ENCODE peak calls at places on chromosomes 1 and 21, in ten cellular contexts. U, L, D, N, E, H, M, J, P and A are unnamed samples.

GRCh38 chr1:101147381-101147780 is 89.4 kb upstream of the S1PR1 start:
- DNase-seq in L (no peak), J (no peak), P (no peak), M (no peak), N (no peak), D (no peak), H (no peak), U (no peak), E (no peak), A (no peak)

GRCh38 chr1:94209425-94209824 is 28.0 kb downstream of the ARHGAP29 start:
- DNase-seq in L (no peak), M (no peak), D (no peak), J (no peak), H (no peak), U (no peak), N (no peak), E (peak; percentile 53), P (no peak), A (no peak)

GRCh38 chr1:111802110-111802509 is 46.4 kb downstream of the DDX20 start:
- DNase-seq in N (no peak), J (no peak), E (no peak), H (no peak), P (no peak), U (no peak), M (no peak), L (no peak), D (no peak), A (no peak)

GRCh38 chr1:41612953-41613352 is 128.5 kb upstream of the EDN2 start:
- DNase-seq in P (no peak), H (no peak), U (no peak), M (no peak), J (no peak), E (peak; percentile 45), N (no peak), L (no peak), D (no peak), A (no peak)

GRCh38 chr1:193104906-193105820 is at the start of gene GLRX2:
- DNase-seq in E (peak; percentile 92), N (peak; percentile 45), M (peak; percentile 86), L (no peak), J (peak; percentile 87), P (peak; percentile 75), H (peak; percentile 71), D (peak; percentile 90), U (peak; percentile 92), A (peak; percentile 94)

GRCh38 chr1:217369271-217369981 is 261.5 kb downstream of the GPATCH2 start:
- DNase-seq in H (no peak), L (no peak), J (peak; percentile 52), E (no peak), M (peak; percentile 75), U (no peak), P (no peak), N (no peak), D (no peak), A (no peak)

GRCh38 chr1:74468982-74469603 is 43.3 kb downstream of the LRRC53 start:
- DNase-seq in P (no peak), E (peak; percentile 40), L (no peak), J (peak; percentile 20), H (no peak), U (no peak), D (no peak), N (peak; percentile 23), M (peak; percentile 77), A (no peak)

GRCh38 chr1:93715529-93716126 is 34.0 kb upstream of the BCAR3 start:
- DNase-seq in M (no peak), D (no peak), J (peak; percentile 52), N (no peak), P (no peak), U (no peak), H (no peak), L (no peak), E (peak; percentile 36), A (no peak)

GRCh38 chr1:172335377-172335776 is 85.1 kb upstream of the C1orf105 start:
- DNase-seq in M (no peak), U (no peak), N (no peak), E (no peak), J (no peak), P (no peak), H (no peak), D (no peak), L (no peak), A (no peak)

GRCh38 chr1:16152521-16153087 is 3.3 kb downstream of the EPHA2 start:
- DNase-seq in M (peak; percentile 16), L (no peak), P (no peak), E (peak; percentile 42), N (no peak), J (no peak), D (no peak), U (peak; percentile 76), H (no peak), A (no peak)

DNA sequence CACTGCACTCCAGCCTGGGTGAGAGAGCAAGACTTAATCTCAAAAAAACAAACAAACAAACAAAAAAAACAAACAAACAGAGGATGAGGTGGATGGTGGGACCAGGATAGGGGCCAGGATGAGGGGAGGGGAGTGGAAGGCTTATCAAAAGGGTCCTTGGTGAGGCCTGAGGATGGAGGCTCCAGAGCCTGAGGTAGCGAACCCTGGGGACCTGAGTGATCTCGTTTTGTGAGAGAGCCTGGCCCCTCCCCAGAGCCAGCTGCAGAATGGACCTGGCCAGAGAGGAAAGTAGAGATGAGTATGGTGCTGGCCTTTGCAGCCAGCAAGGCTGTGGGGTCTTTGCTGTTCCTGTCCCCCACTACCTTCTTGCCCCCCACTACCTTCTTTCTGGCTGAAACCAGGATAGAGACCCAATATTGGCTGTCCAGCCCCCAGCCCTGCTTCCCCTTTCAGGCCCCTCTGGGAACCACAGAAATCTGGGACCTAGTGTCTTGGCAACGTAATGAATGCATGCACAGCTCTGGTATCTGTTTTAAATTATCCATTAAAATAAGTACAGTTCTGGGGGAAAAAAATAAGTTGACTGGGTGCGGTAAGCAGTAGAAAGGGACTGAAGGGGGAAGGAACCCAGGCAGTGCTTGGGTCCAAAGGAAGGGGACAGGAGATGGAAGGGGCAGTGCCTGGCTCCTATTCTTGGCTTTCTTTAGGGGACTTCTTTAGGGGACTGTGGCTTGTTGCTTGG is 1.1 kb upstream of the LMNA start:
- DNase-seq in P (no peak), N (no peak), L (no peak), E (no peak), U (no peak), H (no peak), M (no peak), J (no peak), D (no peak), A (no peak)
- TF ChIP-seq CTCF in P (no peak), N (no peak), L (no peak), E (no peak), U (no peak), H (no peak), M (no peak), J (no peak), D (no peak), A (no peak)

GRCh38 chr21:42452401-42453018 is 43.5 kb downstream of the RSPH1 start:
- DNase-seq in E (no peak), M (no peak), U (no peak), P (no peak), D (no peak), N (no peak), H (no peak), L (no peak), J (no peak), A (no peak)
- TF ChIP-seq CTCF in E (no peak), M (no peak), U (no peak), P (no peak), D (no peak), N (no peak), H (no peak), L (no peak), J (no peak), A (no peak)

GRCh38 chr1:147912553-147912952 is 10.0 kb downstream of the GJA8 start:
- DNase-seq in E (no peak), L (no peak), M (no peak), H (no peak), P (no peak), J (no peak), N (no peak), U (no peak), D (no peak), A (no peak)
- TF ChIP-seq CTCF in E (no peak), L (no peak), M (peak; percentile 26), H (no peak), P (no peak), J (no peak), N (no peak), U (no peak), D (no peak), A (no peak)

GRCh38 chr1:50827546-50827945 is 132.5 kb downstream of the FAF1 start:
- DNase-seq in J (no peak), H (no peak), N (no peak), M (no peak), L (no peak), U (no peak), P (no peak), D (no peak), E (no peak), A (no peak)

GRCh38 chr1:50830621-50831020 is 129.4 kb downstream of the FAF1 start:
- DNase-seq in D (no peak), L (no peak), N (no peak), J (no peak), M (no peak), E (no peak), P (no peak), U (no peak), H (no peak), A (no peak)

GRCh38 chr1:50831300-50832061 is 128.6 kb downstream of the FAF1 start:
- DNase-seq in U (no peak), E (no peak), L (no peak), P (no peak), D (no peak), M (no peak), J (no peak), N (no peak), H (no peak), A (no peak)

GRCh38 chr1:50832167-50832566 is 127.9 kb downstream of the FAF1 start:
- DNase-seq in N (no peak), U (no peak), L (no peak), E (no peak), P (no peak), J (no peak), D (no peak), M (no peak), H (no peak), A (no peak)

DNA sequence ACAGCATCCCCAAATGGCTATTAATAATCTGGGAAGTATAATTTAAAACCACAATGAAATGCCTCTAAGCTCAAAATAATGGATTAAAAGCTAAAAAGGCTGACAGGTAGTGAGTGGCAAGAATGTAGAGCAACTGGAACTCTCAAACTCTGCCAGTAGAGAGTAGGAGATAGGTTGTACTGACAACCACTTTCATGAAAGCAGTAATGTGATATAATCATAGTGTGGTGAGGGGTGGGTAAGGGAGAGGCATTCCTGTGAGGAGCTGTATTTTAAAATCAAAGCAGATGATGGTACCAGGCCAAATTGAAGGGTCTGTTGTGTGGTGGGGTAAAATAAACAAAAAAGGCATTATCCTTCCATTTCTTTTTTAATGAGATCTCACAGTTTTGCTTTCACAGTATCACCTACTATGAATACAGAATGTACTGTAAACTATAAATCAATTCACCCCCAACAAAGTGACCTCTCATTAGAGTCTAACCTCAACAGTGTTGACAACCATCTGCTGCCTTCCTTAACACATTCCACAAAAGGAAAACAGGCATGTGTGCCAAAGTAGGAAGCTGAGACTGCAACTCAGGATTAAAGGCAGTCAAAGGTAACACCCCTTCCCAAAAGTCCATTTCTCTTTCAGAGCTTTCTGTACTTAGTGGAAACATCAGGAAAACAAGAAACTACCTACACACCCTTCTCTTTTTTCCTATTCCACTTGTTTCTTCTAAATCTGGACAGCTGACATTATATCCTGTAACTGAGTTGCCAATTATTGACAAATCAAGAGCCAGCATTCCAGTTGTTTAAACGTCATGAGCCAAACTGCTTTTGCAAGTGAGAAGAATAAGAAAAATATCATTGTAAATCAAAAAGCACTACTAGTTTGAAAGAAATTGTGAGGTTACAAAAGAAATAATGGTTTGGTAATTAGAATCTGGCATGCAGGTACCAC is 130.8 kb downstream of the FAF1 start:
- DNase-seq in H (no peak), N (peak; percentile 18), D (no peak), M (no peak), J (no peak), L (no peak), E (no peak), U (no peak), P (no peak), A (no peak)
- TF ChIP-seq CTCF in H (no peak), N (no peak), D (no peak), M (no peak), J (no peak), L (no peak), E (no peak), U (no peak), P (no peak), A (no peak)